ENCODE peak calls at places on chromosomes 5 and 9, in eight cellular contexts. U, Y, B, K, P, Q, T and C are unnamed samples.

GRCh38 chr5:173858675-173859121 is 29.5 kb upstream of the CPEB4 start:
- DNase-seq in U (no peak), Y (no peak), B (no peak), K (no peak), P (no peak), Q (no peak), T (no peak), C (no peak)

GRCh38 chr5:61289669-61290363 is 42.2 kb upstream of the ZSWIM6 start:
- DNase-seq in U (no peak), Y (no peak), B (no peak), K (no peak), P (no peak), Q (no peak), T (no peak), C (no peak)

GRCh38 chr5:143314664-143315063 is 88.8 kb downstream of the NR3C1 start:
- DNase-seq in U (no peak), Y (no peak), B (no peak), K (no peak), P (peak), Q (no peak), T (no peak), C (peak)

GRCh38 chr9:34982352-34982751 is 7.2 kb upstream of the DNAJB5 start:
- DNase-seq in U (no peak), Y (no peak), B (no peak), K (no peak), P (no peak), Q (no peak), T (no peak), C (no peak)

GRCh38 chr5:120599576-120599975 is 135.5 kb downstream of the PRR16 start:
- DNase-seq in U (no peak), Y (no peak), B (no peak), K (no peak), P (peak), Q (no peak), T (no peak), C (peak)

GRCh38 chr9:91534374-91534773 is 110.7 kb upstream of the NFIL3 start:
- DNase-seq in U (no peak), Y (no peak), B (no peak), K (no peak), P (peak), Q (no peak), T (no peak), C (no peak)

GRCh38 chr5:138920181-138920580 is 45.0 kb upstream of the LRRTM2 start:
- DNase-seq in U (no peak), Y (no peak), B (no peak), K (no peak), P (no peak), Q (no peak), T (no peak), C (no peak)

GRCh38 chr9:135791431-135792267 is 89.7 kb downstream of the KCNT1 start:
- DNase-seq in U (no peak), Y (no peak), B (no peak), K (no peak), P (no peak), Q (no peak), T (no peak), C (no peak)

GRCh38 chr9:693460-694390 is 147.8 kb upstream of the DMRT1 start:
- DNase-seq in U (no peak), Y (no peak), B (no peak), K (no peak), P (peak), Q (no peak), T (no peak), C (peak)

GRCh38 chr5:172788771-172789686 is 18.0 kb upstream of the DUSP1 start:
- DNase-seq in U (no peak), Y (no peak), B (no peak), K (no peak), P (peak), Q (no peak), T (peak), C (no peak)

GRCh38 chr9:137441289-137441934 is at the start of gene ENTPD8:
- DNase-seq in U (no peak), Y (no peak), B (peak), K (no peak), P (peak), Q (no peak), T (peak), C (no peak)

GRCh38 chr5:125175348-125176004 is 429.0 kb upstream of the ZNF608 start:
- DNase-seq in U (no peak), Y (no peak), B (no peak), K (no peak), P (no peak), Q (no peak), T (no peak), C (no peak)